ENCODE peak calls at places on chromosome 22, in seven cellular contexts. L is cardiac muscle cell, M is fibroblast of lung, Q is heart right ventricle, E is aorta, B is sigmoid colon, C is suprapubic skin. R is an unnamed sample.
A peak's percentile ranks its signal among the peaks of the same experiment; 100 is the strongest.

GRCh38 chr22:50734986-50735738 is 2.8 kb upstream of the ACR start:
- DNase-seq in L (no peak), M (no peak), Q (peak; percentile 4), E (peak; percentile 35), B (peak; percentile 44), C (peak; percentile 56), R (no peak)

GRCh38 chr22:38481871-38482332 is 14.0 kb downstream of the KDELR3 start:
- DNase-seq in L (no peak), M (no peak), Q (no peak), E (no peak), B (no peak), C (peak; percentile 55), R (peak; percentile 36)

GRCh38 chr22:27804683-27805297 is 3.2 kb upstream of the MN1 start:
- DNase-seq in L (peak; percentile 85), M (peak; percentile 58), Q (peak; percentile 70), E (peak; percentile 85), B (peak; percentile 88), C (no peak), R (peak; percentile 82)

GRCh38 chr22:37454857-37455686 is 27.8 kb upstream of the ELFN2 start:
- DNase-seq in L (peak; percentile 74), M (peak; percentile 96), Q (no peak), E (no peak), B (no peak), C (no peak), R (no peak)

GRCh38 chr22:19103881-19104821 is 18.1 kb downstream of the DGCR2 start:
- DNase-seq in L (no peak), M (peak; percentile 21), Q (no peak), E (peak; percentile 69), B (peak; percentile 59), C (peak; percentile 43), R (no peak)

GRCh38 chr22:41565403-41566054 is 4.7 kb downstream of the CSDC2 start:
- DNase-seq in L (no peak), M (peak; percentile 84), Q (no peak), E (peak; percentile 83), B (peak; percentile 88), C (no peak), R (peak; percentile 63)

GRCh38 chr22:45896153-45896951 is 80.6 kb downstream of the WNT7B start:
- DNase-seq in L (no peak), M (no peak), Q (peak; percentile 13), E (peak; percentile 64), B (no peak), C (no peak), R (no peak)

GRCh38 chr22:22593964-22594656 is 35.0 kb upstream of the PRAME start:
- DNase-seq in L (no peak), M (peak; percentile 22), Q (peak; percentile 23), E (no peak), B (no peak), C (no peak), R (no peak)

GRCh38 chr22:46055176-46055850 is 78.4 kb upstream of the WNT7B start:
- DNase-seq in L (no peak), M (peak; percentile 67), Q (no peak), E (peak; percentile 74), B (peak; percentile 83), C (peak; percentile 84), R (no peak)

GRCh38 chr22:40156001-40156516 is 21.7 kb upstream of the TNRC6B start:
- DNase-seq in L (peak; percentile 72), M (peak; percentile 68), Q (no peak), E (no peak), B (no peak), C (no peak), R (no peak)

GRCh38 chr22:20241579-20242392 is 26.3 kb downstream of the RTN4R start:
- DNase-seq in L (no peak), M (peak; percentile 14), Q (no peak), E (no peak), B (no peak), C (no peak), R (no peak)
- H3K4me1 ChIP-seq in L (peaks cover 41% of the 10 kb centered on the region), M (peaks cover 12% of the 10 kb centered on the region), Q (peaks cover 72% of the 10 kb centered on the region), E (no peaks in the 10 kb centered on the region), B (peaks cover 24% of the 10 kb centered on the region), C (peaks cover 57% of the 10 kb centered on the region), R (peaks cover 47% of the 10 kb centered on the region)

DNA sequence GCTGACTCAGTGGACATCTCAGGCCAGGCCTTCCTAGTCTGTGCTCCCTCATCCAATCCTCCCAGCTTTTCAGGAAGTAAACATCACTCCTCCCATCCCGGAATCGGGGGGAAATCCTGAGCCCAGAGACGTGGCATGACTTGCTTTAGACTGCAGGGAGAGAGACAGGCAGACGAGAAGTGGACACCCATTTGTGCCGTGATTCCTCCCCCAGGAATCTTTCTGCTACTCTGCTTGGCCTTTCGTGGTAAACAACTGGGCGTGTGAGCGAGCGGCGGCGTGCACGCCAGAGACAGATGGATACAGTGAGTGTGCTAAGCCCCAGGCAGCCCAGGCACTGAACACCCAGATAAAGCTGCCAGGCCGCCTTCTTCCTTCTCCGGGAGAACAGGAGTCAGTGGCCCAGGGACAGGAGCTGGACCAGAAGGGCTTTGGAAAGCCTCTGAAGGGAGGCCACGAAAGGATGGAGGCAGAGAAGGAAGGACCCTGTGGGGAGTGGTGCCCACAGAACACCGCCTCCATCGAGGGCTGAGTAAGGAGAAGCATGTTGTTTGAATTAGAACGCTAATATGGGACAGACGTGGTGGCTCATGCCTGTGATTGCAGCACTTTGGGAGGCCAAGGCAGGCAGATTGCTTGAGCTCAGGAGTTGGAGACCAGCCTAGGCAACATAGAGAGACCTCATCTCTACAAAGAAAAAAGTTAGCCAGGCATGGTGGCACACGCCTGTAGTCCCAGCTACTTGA is 53.0 kb upstream of the PRR5 start:
- DNase-seq in L (no peak), M (peak; percentile 73), Q (no peak), E (no peak), B (peak; percentile 81), C (peak; percentile 88), R (peak; percentile 41)
- H3K27ac ChIP-seq in L (no peak overlapping the region), M (peak overlapping the region; percentile 74), Q (no peak overlapping the region), E (no peak overlapping the region), B (peak overlapping the region; percentile 51), C (peak overlapping the region; percentile 86), R (peak overlapping the region; percentile 49)

GRCh38 chr22:35900483-35901168 is 128.0 kb downstream of the RBFOX2 start:
- DNase-seq in L (no peak), M (peak; percentile 85), Q (no peak), E (no peak), B (no peak), C (no peak), R (no peak)

GRCh38 chr22:35905894-35906293 is 122.7 kb downstream of the RBFOX2 start:
- DNase-seq in L (no peak), M (peak; percentile 62), Q (no peak), E (no peak), B (no peak), C (no peak), R (no peak)

GRCh38 chr22:35903571-35904331 is 124.9 kb downstream of the RBFOX2 start:
- DNase-seq in L (no peak), M (no peak), Q (no peak), E (no peak), B (no peak), C (no peak), R (no peak)

GRCh38 chr22:35904332-35904692 is 124.3 kb downstream of the RBFOX2 start:
- DNase-seq in L (no peak), M (no peak), Q (no peak), E (no peak), B (no peak), C (no peak), R (no peak)

DNA sequence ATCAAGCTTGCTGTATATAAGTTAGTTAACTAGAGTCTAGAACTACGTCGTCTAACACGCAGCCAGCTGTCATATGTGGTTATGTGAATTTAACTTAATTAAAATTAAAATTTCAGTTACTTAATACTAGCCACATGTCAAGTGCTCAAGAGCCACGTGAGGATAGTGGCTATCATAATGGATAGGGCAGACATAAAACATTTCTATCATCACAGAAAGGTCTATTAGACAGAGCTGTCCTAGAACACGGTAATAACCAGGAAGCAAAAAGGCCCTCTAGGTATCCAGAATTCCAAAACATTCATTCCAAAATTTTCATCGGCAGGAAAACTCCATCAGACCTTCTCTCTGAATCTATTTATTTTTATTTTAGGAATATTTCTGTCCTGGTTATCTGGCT is 123.9 kb downstream of the RBFOX2 start:
- DNase-seq in L (no peak), M (no peak), Q (no peak), E (no peak), B (no peak), C (no peak), R (no peak)
- H3K4me1 ChIP-seq in L (peaks cover 65% of the 10 kb centered on the region), M (peaks cover 7% of the 10 kb centered on the region), Q (peaks cover 63% of the 10 kb centered on the region), E (peaks cover 2% of the 10 kb centered on the region), B (peaks cover 45% of the 10 kb centered on the region), C (peaks cover 33% of the 10 kb centered on the region), R (no peaks in the 10 kb centered on the region)

GRCh38 chr22:24157783-24158170 is 23.5 kb upstream of the SUSD2 start:
- DNase-seq in L (no peak), M (peak; percentile 27), Q (no peak), E (peak; percentile 92), B (no peak), C (no peak), R (no peak)
- H3K27ac ChIP-seq in L (peak overlapping the region; percentile 54), M (no peak overlapping the region), Q (peak overlapping the region; percentile 14), E (no peak overlapping the region), B (peak overlapping the region; percentile 85), C (no peak overlapping the region), R (peak overlapping the region; percentile 94)